ENCODE peak calls at places on chromosomes 2 and 18, in seven cellular contexts. P, O, B, X, F, E and L are unnamed samples.

GRCh38 chr2:234964631-234965461 is 13.0 kb downstream of the SH3BP4 start:
- DNase-seq in E (peak), X (no peak), B (no peak), O (no peak), F (no peak), P (no peak), L (no peak)

GRCh38 chr2:112973156-112973555 is 4.7 kb upstream of the IL36G start:
- DNase-seq in F (no peak), E (no peak), O (no peak), X (no peak), B (no peak), P (no peak), L (no peak)

GRCh38 chr2:28155627-28156026 is 237.0 kb upstream of the FOSL2 start:
- DNase-seq in X (no peak), F (peak), P (peak), B (no peak), O (no peak), E (no peak), L (peak)

GRCh38 chr2:177282787-177283533 is 18.4 kb upstream of the NFE2L2 start:
- DNase-seq in P (no peak), X (no peak), F (no peak), O (no peak), B (no peak), E (no peak), L (no peak)

GRCh38 chr2:235898766-235899165 is 269.4 kb downstream of the GBX2 start:
- DNase-seq in O (no peak), B (no peak), P (no peak), F (no peak), E (peak), X (no peak), L (no peak)

GRCh38 chr2:76202866-76203265 is 492.2 kb upstream of the GCFC2 start:
- DNase-seq in B (no peak), P (no peak), O (no peak), F (no peak), X (no peak), E (no peak), L (no peak)

GRCh38 chr2:56713161-56713676 is 529.4 kb downstream of the CCDC85A start:
- DNase-seq in E (peak), X (no peak), O (no peak), P (no peak), F (no peak), B (no peak), L (no peak)

GRCh38 chr2:201433389-201433995 is 17.8 kb downstream of the TRAK2 start:
- DNase-seq in F (no peak), B (no peak), O (no peak), X (no peak), E (no peak), P (no peak), L (no peak)

GRCh38 chr2:37449686-37450392 is 105.4 kb downstream of the QPCT start:
- DNase-seq in O (no peak), F (no peak), B (no peak), P (no peak), X (no peak), E (peak), L (no peak)

GRCh38 chr2:55620123-55620779 is 2.8 kb upstream of the PPP4R3B start:
- DNase-seq in O (no peak), E (no peak), B (no peak), F (peak), P (peak), X (no peak), L (peak)

GRCh38 chr2:101814752-101815151 is 117.2 kb downstream of the MAP4K4 start:
- DNase-seq in X (no peak), P (no peak), B (no peak), O (no peak), F (no peak), E (no peak), L (no peak)

GRCh38 chr2:201258666-201258999 is 1.7 kb upstream of the CASP8 start:
- DNase-seq in B (no peak), X (no peak), F (no peak), O (no peak), E (no peak), P (no peak), L (no peak)

GRCh38 chr2:217743407-217743806 is 259.4 kb downstream of the TNS1 start:
- DNase-seq in F (no peak), X (no peak), E (no peak), P (no peak), B (no peak), O (no peak), L (no peak)

GRCh38 chr2:150274108-150274507 is 213.4 kb downstream of the RND3 start:
- DNase-seq in X (no peak), E (peak), B (no peak), O (no peak), P (no peak), F (no peak), L (no peak)

GRCh38 chr2:96143231-96143847 is 1.9 kb downstream of the DUSP2 start:
- DNase-seq in P (no peak), B (no peak), X (no peak), E (no peak), F (no peak), O (no peak), L (no peak)

GRCh38 chr18:66757946-66758345 is 154.1 kb upstream of the CDH19 start:
- DNase-seq in X (no peak), P (no peak), O (no peak), B (no peak), E (peak), F (no peak), L (no peak)

GRCh38 chr2:19474128-19474527 is 115.7 kb upstream of the OSR1 start:
- DNase-seq in B (peak), E (peak), P (no peak), X (no peak), O (no peak), F (no peak), L (no peak)

GRCh38 chr18:6917082-6917481 is 187.6 kb downstream of the ARHGAP28 start:
- DNase-seq in E (no peak), X (no peak), B (no peak), F (no peak), P (no peak), O (no peak), L (no peak)

GRCh38 chr2:199195893-199196502 is 261.7 kb downstream of the SATB2 start:
- DNase-seq in X (no peak), O (no peak), B (no peak), E (no peak), P (no peak), F (no peak), L (no peak)

GRCh38 chr18:65298422-65298821 is 452.4 kb upstream of the CDH7 start:
- DNase-seq in X (no peak), P (no peak), B (no peak), O (no peak), F (no peak), E (no peak), L (no peak)

GRCh38 chr2:54672587-54673456 is 50.6 kb upstream of the EML6 start:
- DNase-seq in O (no peak), B (no peak), E (no peak), F (no peak), X (no peak), P (no peak), L (no peak)

GRCh38 chr2:239465017-239466001 is 64.5 kb upstream of the HDAC4 start:
- DNase-seq in O (peak), E (no peak), P (peak), F (no peak), B (no peak), X (no peak), L (no peak)

GRCh38 chr2:102520801-102521200 is 47.8 kb downstream of the SLC9A4 start:
- DNase-seq in P (no peak), X (no peak), F (no peak), E (peak), B (no peak), O (no peak), L (peak)

GRCh38 chr2:85790499-85790898 is 36.7 kb downstream of the ATOH8 start:
- DNase-seq in P (no peak), E (no peak), B (no peak), O (no peak), F (no peak), X (no peak), L (no peak)

GRCh38 chr18:24514439-24514838 is 54.0 kb downstream of the HRH4 start:
- DNase-seq in B (no peak), F (peak), E (peak), O (no peak), X (no peak), P (peak), L (peak)

GRCh38 chr18:9175115-9175514 is 38.5 kb downstream of the ANKRD12 start:
- DNase-seq in X (no peak), F (no peak), O (no peak), E (no peak), P (no peak), B (no peak), L (no peak)

GRCh38 chr18:24043403-24043802 is 28.8 kb downstream of the TTC39C start:
- DNase-seq in E (no peak), F (no peak), O (no peak), X (no peak), P (no peak), B (no peak), L (no peak)